ENCODE peak calls at places on chromosomes 2 and 18, in six cellular contexts. X is NCI-H345, G is EL, S is MV-4-11, F is SW 1271, C is omental fat pad. W is an unnamed sample.
A peak's percentile ranks its signal among the peaks of the same experiment; 100 is the strongest.

GRCh38 chr2:195651041-195651440 is 6.0 kb upstream of the SLC39A10 start:
- DNase-seq in C (no peak), S (peak; percentile 57), G (no peak), X (no peak), F (no peak), W (no peak)

GRCh38 chr2:98556634-98557033 is 51.7 kb downstream of the COA5 start:
- DNase-seq in C (no peak), F (no peak), X (no peak), S (peak; percentile 70), G (no peak), W (no peak)

GRCh38 chr2:38907743-38908562 is 18.3 kb downstream of the ARHGEF33 start:
- DNase-seq in C (no peak), X (no peak), F (no peak), S (no peak), G (no peak), W (no peak)

GRCh38 chr18:63376493-63377053 is 9.6 kb upstream of the KDSR start:
- DNase-seq in F (no peak), S (peak; percentile 63), G (peak; percentile 21), C (no peak), X (no peak), W (no peak)

GRCh38 chr2:173415663-173416469 is 61.2 kb downstream of the CDCA7 start:
- DNase-seq in C (no peak), F (no peak), X (no peak), G (no peak), S (no peak), W (no peak)

GRCh38 chr18:29145993-29146539 is 969.1 kb upstream of the CDH2 start:
- DNase-seq in C (no peak), X (no peak), G (no peak), F (no peak), S (peak; percentile 41), W (no peak)

GRCh38 chr2:53654364-53654763 is 113.2 kb upstream of the CHAC2 start:
- DNase-seq in S (no peak), X (no peak), F (no peak), G (no peak), C (no peak), W (no peak)

GRCh38 chr2:32118055-32118454 is 47.6 kb upstream of the SLC30A6 start:
- DNase-seq in X (no peak), G (no peak), F (no peak), S (no peak), C (no peak), W (no peak)

GRCh38 chr18:40004246-40004645 is 1950.8 kb upstream of the PIK3C3 start:
- DNase-seq in S (no peak), G (no peak), X (no peak), F (no peak), C (no peak), W (no peak)

GRCh38 chr2:207251573-207252192 is 85.9 kb upstream of the KLF7 start:
- DNase-seq in G (no peak), C (no peak), F (no peak), S (no peak), X (no peak), W (no peak)

GRCh38 chr2:142065700-142066099 is 65.1 kb downstream of the LRP1B start:
- DNase-seq in S (no peak), F (no peak), X (no peak), G (no peak), C (no peak), W (no peak)

GRCh38 chr2:11642972-11643371 is 27.0 kb downstream of the NTSR2 start:
- DNase-seq in X (no peak), F (no peak), C (no peak), G (no peak), S (no peak), W (no peak)

GRCh38 chr2:112483821-112484220 is 1.9 kb downstream of the TTL start:
- DNase-seq in F (no peak), G (no peak), S (no peak), C (no peak), X (peak; percentile 3), W (no peak)

GRCh38 chr2:240869956-240870875 is 1.6 kb downstream of the AGXT start:
- DNase-seq in C (no peak), F (no peak), G (no peak), S (no peak), X (no peak), W (no peak)

GRCh38 chr18:44731160-44731865 is 50.6 kb downstream of the SETBP1 start:
- DNase-seq in X (no peak), S (peak; percentile 62), G (no peak), C (no peak), F (no peak), W (no peak)

GRCh38 chr2:217933326-217933993 is 69.3 kb downstream of the TNS1 start:
- DNase-seq in C (no peak), S (no peak), F (no peak), G (no peak), X (peak; percentile 79), W (no peak)

GRCh38 chr2:32484907-32485306 is 128.1 kb downstream of the BIRC6 start:
- DNase-seq in F (peak; percentile 29), C (no peak), G (peak; percentile 94), S (peak; percentile 99), X (no peak), W (no peak)

GRCh38 chr2:45637440-45637839 is 14.0 kb upstream of the PRKCE start:
- DNase-seq in S (peak; percentile 90), C (no peak), F (no peak), X (no peak), G (peak; percentile 56), W (no peak)

GRCh38 chr2:100818003-100818605 is 1.8 kb upstream of the NPAS2 start:
- DNase-seq in C (no peak), X (no peak), S (no peak), G (peak; percentile 12), F (no peak), W (no peak)

GRCh38 chr2:23698733-23699391 is 228.1 kb downstream of the ATAD2B start:
- DNase-seq in F (no peak), X (no peak), C (no peak), S (no peak), G (no peak), W (peak; percentile 35)

GRCh38 chr18:62938451-62938850 is 223.1 kb downstream of the PHLPP1 start:
- DNase-seq in F (no peak), S (peak; percentile 32), X (no peak), C (no peak), G (no peak), W (no peak)

GRCh38 chr18:31661965-31662364 is 22.4 kb downstream of the B4GALT6 start:
- DNase-seq in F (no peak), S (no peak), C (no peak), X (no peak), G (no peak), W (no peak)

GRCh38 chr2:156944871-156945270 is 312.6 kb upstream of the GALNT5 start:
- DNase-seq in X (no peak), S (no peak), G (no peak), F (no peak), C (no peak), W (no peak)

GRCh38 chr2:14306268-14306950 is 326.1 kb upstream of the LRATD1 start:
- DNase-seq in S (peak; percentile 68), F (no peak), G (no peak), C (no peak), X (no peak), W (no peak)

W was measured in caudate nucleus.